ENCODE peak calls at places on chromosomes 16 and 17, in seven cellular contexts. K is cardiac muscle cell, I is left ventricle myocardium inferior, F is aorta, E is OCI-LY7, J is brain microvascular endothelial cell, Z is A549. W is an unnamed sample.

GRCh38 chr17:68089881-68090280 is 54.3 kb downstream of the KPNA2 start:
- DNase-seq in K (no peak), I (peak), F (peak), E (no peak), J (peak), Z (peak), W (no peak)

GRCh38 chr16:79644977-79645667 is 44.6 kb upstream of the MAF start:
- DNase-seq in K (no peak), I (no peak), F (no peak), E (no peak), J (no peak), Z (no peak), W (no peak)

GRCh38 chr17:70169707-70170597 is 620 bp downstream of the KCNJ2 start:
- DNase-seq in K (peak), I (peak), F (no peak), E (no peak), J (no peak), Z (no peak), W (no peak)

GRCh38 chr16:79597277-79597676 is 3.3 kb downstream of the MAF start:
- DNase-seq in K (no peak), I (no peak), F (no peak), E (no peak), J (no peak), Z (no peak), W (no peak)

GRCh38 chr17:45364531-45365390 is 47.9 kb upstream of the MAP3K14 start:
- DNase-seq in K (no peak), I (no peak), F (no peak), E (peak), J (peak), Z (peak), W (peak)

GRCh38 chr16:79601092-79601977 is 798 bp upstream of the MAF start:
- DNase-seq in K (peak), I (peak), F (peak), E (no peak), J (peak), Z (peak), W (peak)

GRCh38 chr17:17970699-17971430 is 1.3 kb downstream of the TOM1L2 start:
- DNase-seq in K (no peak), I (no peak), F (no peak), E (no peak), J (no peak), Z (no peak), W (no peak)

GRCh38 chr17:43723697-43724359 is 34.8 kb downstream of the SOST start:
- DNase-seq in K (no peak), I (no peak), F (peak), E (no peak), J (peak), Z (peak), W (no peak)

GRCh38 chr17:27469256-27469655 is 13.0 kb downstream of the KSR1 start:
- DNase-seq in K (no peak), I (no peak), F (no peak), E (no peak), J (no peak), Z (no peak), W (no peak)

GRCh38 chr17:44914698-44915271 is 515 bp downstream of the GFAP start:
- DNase-seq in K (no peak), I (no peak), F (peak), E (no peak), J (no peak), Z (no peak), W (peak)

GRCh38 chr16:64450170-64450569 is 671.7 kb downstream of the CDH11 start:
- DNase-seq in K (no peak), I (no peak), F (no peak), E (no peak), J (peak), Z (no peak), W (no peak)

DNA sequence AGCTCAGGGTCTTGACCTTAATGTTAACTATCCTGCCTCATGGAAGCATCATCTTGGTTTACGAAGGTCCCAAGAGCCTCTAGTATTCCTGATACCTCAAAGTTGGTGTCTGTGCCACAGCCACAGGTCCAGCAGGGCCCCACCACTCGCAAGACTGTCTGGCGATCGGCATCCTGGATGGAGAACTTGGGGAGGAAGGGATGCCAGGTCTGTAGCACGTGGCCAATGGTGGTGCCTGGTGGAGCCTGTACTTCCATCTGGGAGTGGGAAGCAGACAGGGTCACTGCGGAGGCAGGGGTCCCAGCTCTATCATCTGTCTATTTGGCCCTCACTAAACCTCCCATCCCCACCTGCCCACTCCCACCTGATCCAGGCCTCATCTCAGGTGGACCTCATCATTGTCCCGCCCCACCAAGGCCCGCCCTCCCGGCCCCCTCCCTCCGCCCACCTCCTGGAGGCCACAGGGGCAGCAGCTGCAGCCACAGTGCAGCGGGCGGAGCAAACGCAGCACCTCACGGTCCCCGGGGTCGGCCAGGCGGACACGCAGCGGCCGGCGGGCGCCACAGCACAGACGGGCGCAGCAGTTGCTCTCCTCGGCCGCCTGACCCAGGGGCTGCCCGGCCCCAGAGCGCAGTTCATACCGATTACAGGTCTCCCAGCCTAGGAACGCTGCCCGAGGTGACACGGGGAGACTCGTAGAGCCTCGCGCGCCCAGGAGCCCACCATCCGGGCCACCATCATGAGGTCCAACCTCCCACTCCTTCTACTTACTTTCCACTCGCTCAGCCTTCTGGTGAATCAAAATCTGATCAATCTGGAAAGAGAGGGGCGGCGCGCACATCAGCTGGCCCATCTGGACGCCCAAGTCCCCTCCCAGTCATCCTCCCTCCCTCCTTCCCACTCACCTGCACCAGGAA is 1.4 kb downstream of the PLSCR3 start:
- DNase-seq in K (no peak), I (no peak), F (no peak), E (no peak), J (no peak), Z (no peak), W (no peak)
- H3K27ac ChIP-seq in K (no peak), I (peak), F (no peak), E (no peak), J (no peak), Z (peak), W (peak)

GRCh38 chr17:82458130-82458884 is at the start of gene NARF:
- DNase-seq in K (peak), I (peak), F (peak), E (peak), J (peak), Z (peak), W (peak)
- H3K27ac ChIP-seq in K (peak), I (peak), F (peak), E (peak), J (peak), Z (peak), W (peak)

GRCh38 chr17:4272213-4272975 is 8.6 kb upstream of the ANKFY1 start:
- DNase-seq in K (no peak), I (no peak), F (no peak), E (no peak), J (no peak), Z (no peak), W (no peak)

GRCh38 chr17:4270746-4271145 is 7.0 kb upstream of the ANKFY1 start:
- DNase-seq in K (no peak), I (no peak), F (no peak), E (no peak), J (no peak), Z (no peak), W (no peak)

GRCh38 chr17:4276514-4276913 is 12.7 kb upstream of the ANKFY1 start:
- DNase-seq in K (no peak), I (no peak), F (no peak), E (no peak), J (no peak), Z (no peak), W (no peak)
- H3K27ac ChIP-seq in K (peak), I (no peak), F (no peak), E (no peak), J (no peak), Z (no peak), W (no peak)

GRCh38 chr16:15915555-15916081 is 27.2 kb upstream of the CEP20 start:
- DNase-seq in K (no peak), I (no peak), F (no peak), E (no peak), J (no peak), Z (no peak), W (no peak)
- H3K27ac ChIP-seq in K (no peak), I (no peak), F (no peak), E (no peak), J (no peak), Z (no peak), W (no peak)

DNA sequence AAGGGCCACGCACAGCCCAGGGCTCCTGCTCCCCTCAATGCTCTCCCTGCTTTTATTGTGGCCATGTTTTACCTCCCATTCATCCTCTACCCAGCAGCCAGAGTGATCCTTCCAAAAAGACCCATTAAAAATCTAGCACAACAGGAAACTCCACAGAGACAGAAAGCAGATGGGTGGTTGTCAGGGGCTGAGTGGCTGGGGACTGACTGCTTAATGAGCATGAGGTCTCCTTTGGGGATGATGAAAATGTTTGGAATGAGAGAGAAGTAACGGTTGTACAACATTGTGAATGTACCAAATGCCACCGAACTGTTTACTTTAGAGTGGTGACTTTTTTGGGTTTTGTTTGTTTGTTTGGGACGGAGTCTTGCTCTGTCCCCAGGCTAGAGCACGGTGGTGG is 107.4 kb downstream of the GAS7 start:
- DNase-seq in K (no peak), I (no peak), F (no peak), E (no peak), J (no peak), Z (no peak), W (no peak)
- H3K27ac ChIP-seq in K (no peak), I (peak), F (no peak), E (no peak), J (no peak), Z (no peak), W (no peak)

GRCh38 chr16:26070595-26071170 is 378.9 kb downstream of the HS3ST4 start:
- DNase-seq in K (no peak), I (no peak), F (no peak), E (no peak), J (no peak), Z (no peak), W (no peak)

GRCh38 chr16:26071383-26071782 is 379.6 kb downstream of the HS3ST4 start:
- DNase-seq in K (no peak), I (no peak), F (no peak), E (no peak), J (no peak), Z (no peak), W (no peak)
- H3K27ac ChIP-seq in K (no peak), I (no peak), F (no peak), E (no peak), J (no peak), Z (no peak), W (no peak)